ENCODE peak calls at places on chromosome 15, in six cellular contexts. C is neuronal stem cell, O is neural progenitor cell, Z is GM23248, T is IMR-90, K is fibroblast of lung. H is an unnamed sample.

GRCh38 chr15:97761124-97761523 is 199.4 kb upstream of the ARRDC4 start:
- DNase-seq in C (no peak), K (peak), T (no peak), O (no peak), Z (no peak), H (no peak)

GRCh38 chr15:101614761-101615160 is 37.4 kb downstream of the TM2D3 start:
- DNase-seq in T (no peak), O (no peak), Z (no peak), C (no peak), K (no peak), H (no peak)

GRCh38 chr15:95857758-95858157 is 472.7 kb upstream of the NR2F2 start:
- DNase-seq in K (peak), Z (peak), O (no peak), C (no peak), T (no peak), H (no peak)

GRCh38 chr15:41940441-41940857 is 31.9 kb downstream of the EHD4 start:
- DNase-seq in Z (peak), T (peak), K (peak), C (no peak), O (no peak), H (peak)

GRCh38 chr15:31317033-31317979 is 9.3 kb upstream of the KLF13 start:
- DNase-seq in K (no peak), O (no peak), C (no peak), T (no peak), Z (no peak), H (no peak)

GRCh38 chr15:101539492-101539891 is 50.0 kb upstream of the PCSK6 start:
- DNase-seq in K (no peak), C (no peak), Z (no peak), O (no peak), T (no peak), H (no peak)

GRCh38 chr15:43206054-43206453 is 14.8 kb downstream of the EPB42 start:
- DNase-seq in K (no peak), T (no peak), O (no peak), C (no peak), Z (no peak), H (no peak)

GRCh38 chr15:26864664-26865191 is 2.1 kb upstream of the GABRA5 start:
- DNase-seq in K (peak), Z (peak), C (peak), O (peak), T (peak), H (peak)

GRCh38 chr15:41980654-41981323 is 8.4 kb upstream of the EHD4 start:
- DNase-seq in Z (no peak), T (no peak), C (no peak), O (no peak), K (no peak), H (no peak)

GRCh38 chr15:60396100-60396499 is 1.7 kb downstream of the ANXA2 start:
- DNase-seq in Z (peak), O (no peak), K (no peak), C (no peak), T (no peak), H (no peak)
- H3K4me2 ChIP-seq in Z (peak), O (no peak), K (peak), C (no peak), T (peak), H (peak)

GRCh38 chr15:65376767-65377104 is 1.1 kb downstream of the IGDCC3 start:
- DNase-seq in Z (peak), T (no peak), K (peak), C (no peak), O (no peak), H (no peak)
- H3K9ac ChIP-seq in Z (no peak), T (no peak), K (no peak), C (peak), O (no peak), H (peak)

GRCh38 chr15:39998511-39998910 is 40.5 kb downstream of the SRP14 start:
- DNase-seq in O (no peak), Z (no peak), T (no peak), C (no peak), K (no peak), H (no peak)
- H3K27ac ChIP-seq in O (no peak), Z (no peak), T (no peak), C (no peak), K (no peak), H (no peak)

GRCh38 chr15:100529556-100529955 is 806 bp upstream of the CERS3 start:
- DNase-seq in C (no peak), T (no peak), Z (no peak), K (no peak), O (no peak), H (no peak)
- H3K4me2 ChIP-seq in C (no peak), T (no peak), Z (no peak), K (no peak), O (no peak), H (no peak)

GRCh38 chr15:45183001-45183400 is 4.8 kb downstream of the SHF start:
- DNase-seq in O (no peak), K (no peak), T (no peak), C (no peak), Z (no peak), H (no peak)

GRCh38 chr15:45181491-45182285 is 6.1 kb downstream of the SHF start:
- DNase-seq in C (no peak), K (no peak), Z (no peak), O (no peak), T (no peak), H (no peak)

GRCh38 chr15:45179221-45179985 is 8.4 kb downstream of the SHF start:
- DNase-seq in T (no peak), C (no peak), O (peak), Z (peak), K (no peak), H (no peak)

GRCh38 chr15:45180648-45181436 is 6.9 kb downstream of the SHF start:
- DNase-seq in Z (no peak), K (no peak), T (no peak), O (no peak), C (no peak), H (no peak)

DNA sequence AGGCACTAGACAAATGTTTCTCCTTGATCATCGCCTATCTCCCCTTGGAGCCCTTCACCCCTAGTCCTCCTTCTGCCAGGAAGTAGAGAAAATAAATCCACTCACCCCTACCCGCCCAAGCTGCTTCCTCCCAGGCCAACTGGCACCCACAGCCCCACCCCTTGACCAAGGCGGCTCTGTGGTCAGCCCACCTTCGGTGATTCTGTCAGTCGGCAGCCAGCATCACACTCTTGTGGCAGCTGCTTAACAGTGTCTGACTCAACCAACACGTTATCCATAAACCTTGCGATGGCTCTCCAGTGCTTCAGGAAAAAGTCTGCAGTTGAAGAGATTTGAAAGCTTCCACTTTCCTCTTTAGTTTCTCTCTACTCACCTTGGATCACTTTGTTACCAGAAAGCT is 7.6 kb downstream of the SHF start:
- DNase-seq in K (no peak), Z (no peak), O (no peak), T (no peak), C (no peak), H (peak)
- H3K9ac ChIP-seq in K (no peak), Z (no peak), O (no peak), T (no peak), C (no peak), H (no peak)

GRCh38 chr15:89106200-89106599 is 17.9 kb downstream of the ABHD2 start:
- DNase-seq in K (no peak), O (no peak), T (no peak), Z (no peak), C (no peak), H (no peak)

GRCh38 chr15:89101302-89102191 is 13.3 kb downstream of the ABHD2 start:
- DNase-seq in K (peak), T (peak), O (no peak), C (no peak), Z (peak), H (peak)

GRCh38 chr15:89105147-89105546 is 16.9 kb downstream of the ABHD2 start:
- DNase-seq in Z (peak), T (peak), K (peak), C (no peak), O (no peak), H (peak)

GRCh38 chr15:89104172-89104564 is 15.9 kb downstream of the ABHD2 start:
- DNase-seq in Z (peak), K (peak), O (no peak), T (peak), C (no peak), H (peak)

DNA sequence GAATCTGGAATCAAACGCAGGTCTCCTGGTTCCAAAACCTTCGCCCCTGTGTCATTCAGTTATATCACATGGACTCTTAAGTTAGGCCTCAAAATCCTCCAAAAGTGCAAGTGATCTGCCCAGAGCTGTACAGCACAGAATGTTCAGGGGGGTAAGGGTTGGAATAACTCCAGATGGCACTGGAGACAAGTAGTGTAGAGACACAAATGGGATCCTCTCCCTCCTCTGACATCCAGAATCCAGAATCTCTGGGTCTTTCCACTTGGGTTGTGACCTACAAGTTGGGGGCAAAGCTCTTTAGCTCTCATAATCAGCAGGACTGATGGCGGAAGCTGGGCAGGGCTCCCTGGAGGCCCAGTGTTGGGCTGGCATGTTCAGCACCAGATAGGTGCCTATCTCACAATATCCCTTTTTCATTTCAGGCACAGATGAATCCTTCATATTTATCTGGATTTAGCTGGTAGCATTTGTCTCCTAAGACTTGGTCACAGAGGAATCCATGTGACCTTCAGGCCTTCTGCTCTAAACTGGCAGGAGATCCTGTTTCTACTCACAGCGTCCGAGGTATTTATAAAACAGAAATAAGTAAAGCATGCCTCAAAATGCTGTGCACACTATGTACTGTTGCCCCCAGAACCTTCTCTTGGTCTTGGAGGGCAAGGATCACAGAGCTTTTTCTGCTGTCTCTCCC is 15.4 kb downstream of the ABHD2 start:
- DNase-seq in C (no peak), T (no peak), O (no peak), K (no peak), Z (no peak), H (no peak)
- H3K27ac ChIP-seq in C (no peak), T (peak), O (no peak), K (peak), Z (no peak), H (peak)

DNA sequence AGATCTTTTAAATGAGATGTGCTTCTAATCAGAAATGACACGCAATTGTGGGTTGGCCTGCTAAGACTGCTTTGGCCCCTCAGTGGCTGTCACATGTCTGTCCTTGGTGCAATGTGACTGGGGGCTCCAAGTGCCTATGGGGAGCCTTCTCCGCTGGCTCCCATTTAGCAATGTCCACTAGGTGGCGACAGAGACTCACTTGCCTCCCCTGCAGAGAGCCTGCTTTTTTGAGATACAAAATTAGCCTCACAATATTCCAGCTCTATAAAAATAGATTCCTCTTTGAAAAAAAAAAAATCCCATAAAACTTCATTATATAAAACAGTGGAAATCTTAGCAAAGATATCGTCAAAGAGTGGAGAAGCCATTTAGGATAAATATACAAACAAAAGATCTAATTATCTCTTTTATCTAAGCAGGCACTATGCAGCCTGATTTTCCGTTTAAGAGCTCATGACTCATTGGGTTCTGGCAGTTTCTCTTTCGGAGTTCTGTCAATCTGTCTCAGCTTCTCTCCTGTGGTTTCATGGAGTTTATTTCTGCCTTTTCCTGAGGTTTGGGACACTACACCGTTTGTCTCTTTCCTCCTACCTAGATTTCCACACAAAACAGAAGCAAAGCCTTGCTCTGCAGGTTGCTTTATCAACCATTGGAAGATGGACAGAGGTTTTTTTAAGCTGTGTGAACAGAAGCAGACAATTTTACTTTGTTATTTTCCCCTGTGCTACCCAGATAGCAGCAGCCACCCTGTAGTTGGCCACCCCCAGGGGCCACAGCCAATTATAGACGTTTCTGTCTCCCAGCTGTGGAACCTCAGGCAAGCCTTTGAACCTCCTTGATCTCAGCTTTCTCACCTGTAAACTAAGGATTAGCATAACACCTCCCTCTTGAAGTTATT is 68.4 kb upstream of the TNFAIP8L3 start:
- DNase-seq in K (peak), T (peak), C (peak), Z (peak), O (peak), H (peak)
- H3K4me2 ChIP-seq in K (peak), T (peak), C (no peak), Z (peak), O (peak), H (peak)

H was measured in astrocyte.